ENCODE peak calls at places on chromosomes 12 and 14, in five cellular contexts. B, E, J, O and H are unnamed samples.

GRCh38 chr12:59084758-59085383 is 164.6 kb upstream of the LRIG3 start:
- DNase-seq in O (no peak), J (peak; percentile 92), B (no peak), E (no peak), H (peak; percentile 21)

GRCh38 chr12:6691473-6691872 is 2.3 kb upstream of the ZNF384 start:
- DNase-seq in J (peak; percentile 60), O (no peak), B (no peak), E (no peak), H (peak; percentile 6)

GRCh38 chr14:70186826-70187483 is 1.8 kb downstream of the SLC8A3 start:
- DNase-seq in J (no peak), B (peak; percentile 54), E (no peak), O (no peak), H (peak; percentile 81)

GRCh38 chr12:28987538-28988383 is 161.3 kb upstream of the FAR2 start:
- DNase-seq in J (no peak), O (no peak), E (no peak), B (no peak), H (no peak)

GRCh38 chr12:53324113-53324778 is 2.8 kb upstream of the AAAS start:
- DNase-seq in E (peak; percentile 82), B (peak; percentile 83), O (no peak), J (no peak), H (peak; percentile 58)

GRCh38 chr12:119036878-119037493 is 55.6 kb downstream of the SRRM4 start:
- DNase-seq in B (peak; percentile 53), E (peak; percentile 29), J (no peak), O (no peak), H (peak; percentile 82)

GRCh38 chr12:89181271-89181920 is 170.9 kb downstream of the DUSP6 start:
- DNase-seq in J (peak; percentile 84), E (no peak), B (no peak), O (no peak), H (no peak)

GRCh38 chr12:56084958-56085543 is 5.1 kb downstream of the ERBB3 start:
- DNase-seq in J (no peak), O (no peak), B (no peak), E (peak; percentile 49), H (peak; percentile 81)

GRCh38 chr12:46390881-46391280 is 18.3 kb upstream of the SLC38A2 start:
- DNase-seq in O (no peak), E (no peak), J (no peak), B (no peak), H (peak; percentile 28)

GRCh38 chr12:25352078-25352918 is 101.6 kb upstream of the KRAS start:
- DNase-seq in J (peak; percentile 41), B (no peak), O (no peak), E (no peak), H (no peak)

GRCh38 chr12:12723147-12723680 is 6.0 kb downstream of the CDKN1B start:
- DNase-seq in B (no peak), E (peak; percentile 52), J (peak; percentile 44), O (no peak), H (no peak)

GRCh38 chr12:61521258-61521657 is 738.9 kb upstream of the USP15 start:
- DNase-seq in J (no peak), E (no peak), B (no peak), O (no peak), H (peak; percentile 68)

GRCh38 chr12:27431185-27431584 is 15.4 kb upstream of the SMCO2 start:
- DNase-seq in E (no peak), J (no peak), O (no peak), B (no peak), H (no peak)

GRCh38 chr12:1777798-1778197 is 42.6 kb upstream of the LRTM2 start:
- DNase-seq in B (no peak), O (no peak), J (peak; percentile 78), E (no peak), H (no peak)

GRCh38 chr14:90039253-90040010 is 22.4 kb upstream of the KCNK13 start:
- DNase-seq in B (no peak), J (no peak), E (no peak), O (no peak), H (no peak)

GRCh38 chr12:11797317-11797913 is 147.9 kb downstream of the ETV6 start:
- DNase-seq in O (no peak), B (no peak), J (peak; percentile 95), E (no peak), H (no peak)

GRCh38 chr14:46818147-46818546 is 166.6 kb upstream of the RPL10L start:
- DNase-seq in B (no peak), J (no peak), O (no peak), E (no peak), H (peak; percentile 59)

GRCh38 chr14:97056086-97056485 is 258.9 kb downstream of the VRK1 start:
- DNase-seq in J (no peak), O (no peak), E (no peak), B (no peak), H (peak; percentile 26)

GRCh38 chr12:123089631-123090353 is 61.1 kb downstream of the PITPNM2 start:
- DNase-seq in B (no peak), E (no peak), O (no peak), J (peak; percentile 95), H (no peak)

GRCh38 chr14:34147461-34147860 is 196.6 kb upstream of the EGLN3 start:
- DNase-seq in B (no peak), J (no peak), O (no peak), E (no peak), H (no peak)

GRCh38 chr14:21068521-21069387 is 1.4 kb upstream of the ARHGEF40 start:
- DNase-seq in E (peak; percentile 76), J (peak; percentile 69), B (peak; percentile 69), O (no peak), H (peak; percentile 88)

GRCh38 chr12:9951026-9951652 is 19.0 kb upstream of the CLEC2A start:
- DNase-seq in B (no peak), J (no peak), E (no peak), O (no peak), H (no peak)

GRCh38 chr12:95548056-95548538 is 3.2 kb downstream of the USP44 start:
- DNase-seq in E (peak; percentile 35), J (no peak), B (peak; percentile 67), O (no peak), H (peak; percentile 68)

GRCh38 chr12:45612044-45612794 is 117.3 kb upstream of the ARID2 start:
- DNase-seq in J (peak; percentile 23), O (no peak), E (no peak), B (no peak), H (no peak)

GRCh38 chr12:18275974-18276373 is 14.7 kb downstream of the PIK3C2G start:
- DNase-seq in E (no peak), J (no peak), B (no peak), O (no peak), H (no peak)

GRCh38 chr12:46131729-46132128 is 137.1 kb downstream of the SLC38A1 start:
- DNase-seq in O (no peak), E (peak; percentile 37), B (no peak), J (peak; percentile 10), H (peak; percentile 80)

GRCh38 chr14:93369393-93370266 is 22.6 kb downstream of the COX8C start:
- DNase-seq in B (no peak), J (no peak), O (no peak), E (peak; percentile 34), H (peak; percentile 8)

GRCh38 chr12:32983968-32984367 is 87.4 kb upstream of the PKP2 start:
- DNase-seq in O (no peak), E (no peak), B (no peak), J (no peak), H (peak; percentile 82)

GRCh38 chr14:22483863-22484593 is 105.0 kb downstream of the DAD1 start:
- DNase-seq in E (no peak), B (no peak), J (peak; percentile 14), O (no peak), H (no peak)

GRCh38 chr14:102510616-102511520 is 1.3 kb upstream of the ANKRD9 start:
- DNase-seq in J (no peak), O (no peak), E (peak; percentile 43), B (peak; percentile 68), H (peak; percentile 94)

GRCh38 chr14:75223664-75224154 is 47.3 kb upstream of the TMED10 start:
- DNase-seq in B (no peak), J (no peak), E (peak; percentile 79), O (no peak), H (peak; percentile 56)

GRCh38 chr14:49250109-49250508 is 336.1 kb downstream of the RPS29 start:
- DNase-seq in E (no peak), O (no peak), J (peak; percentile 1), B (no peak), H (no peak)

GRCh38 chr12:95922231-95922630 is 20.2 kb downstream of the CCDC38 start:
- DNase-seq in O (no peak), E (peak; percentile 36), J (peak; percentile 32), B (no peak), H (no peak)

GRCh38 chr14:22112004-22112403 is 438.4 kb upstream of the OR4E1 start:
- DNase-seq in E (peak; percentile 29), J (no peak), B (peak; percentile 65), O (no peak), H (peak; percentile 63)